ENCODE peak calls at places on chromosomes 7 and 10, in five cellular contexts. M is A549, J is HepG2, Y is K562, W is GM12878. B is an unnamed sample.

GRCh38 chr10:33196377-33196706 is 138.1 kb downstream of the NRP1 start:
- DNase-seq in M (no peak), J (no peak), Y (no peak), W (no peak), B (no peak)

GRCh38 chr10:128102480-128103228 is 23.6 kb downstream of the MKI67 start:
- DNase-seq in M (no peak), J (no peak), Y (no peak), W (no peak), B (no peak)

GRCh38 chr10:111018021-111018420 is 58.8 kb upstream of the ADRA2A start:
- DNase-seq in M (no peak), J (no peak), Y (no peak), W (no peak), B (no peak)

GRCh38 chr10:58299580-58299979 is 30.6 kb downstream of the CISD1 start:
- DNase-seq in M (peak), J (peak), Y (peak), W (no peak), B (peak)

GRCh38 chr7:14177876-14178275 is 188.4 kb upstream of the ETV1 start:
- DNase-seq in M (no peak), J (no peak), Y (no peak), W (no peak), B (no peak)

GRCh38 chr10:101893510-101894120 is 50.0 kb upstream of the KCNIP2 start:
- DNase-seq in M (no peak), J (no peak), Y (no peak), W (no peak), B (no peak)

GRCh38 chr10:1205450-1206030 is 149.4 kb downstream of the WDR37 start:
- DNase-seq in M (no peak), J (no peak), Y (no peak), W (no peak), B (no peak)

GRCh38 chr10:18738835-18739234 is 79.6 kb downstream of the ARL5B start:
- DNase-seq in M (no peak), J (no peak), Y (no peak), W (no peak), B (no peak)

GRCh38 chr7:50450691-50451051 is 521 bp upstream of the FIGNL1 start:
- DNase-seq in M (peak), J (no peak), Y (no peak), W (no peak), B (peak)

GRCh38 chr7:30975257-30975899 is 11.6 kb downstream of the GHRHR start:
- DNase-seq in M (no peak), J (no peak), Y (no peak), W (no peak), B (no peak)
- TF ChIP-seq JUNB in M (no peak), J (no peak), Y (no peak), W (no peak), B (no peak)

GRCh38 chr10:126060232-126060935 is 164.0 kb downstream of the FANK1 start:
- DNase-seq in M (peak), J (no peak), Y (no peak), W (no peak), B (no peak)

GRCh38 chr10:126059101-126059826 is 162.9 kb downstream of the FANK1 start:
- DNase-seq in M (peak), J (no peak), Y (no peak), W (no peak), B (no peak)

GRCh38 chr10:126057494-126057893 is 161.1 kb downstream of the FANK1 start:
- DNase-seq in M (no peak), J (no peak), Y (no peak), W (no peak), B (no peak)

GRCh38 chr10:126058104-126058503 is 161.7 kb downstream of the FANK1 start:
- DNase-seq in M (no peak), J (no peak), Y (no peak), W (no peak), B (no peak)

GRCh38 chr10:126058507-126058906 is 162.1 kb downstream of the FANK1 start:
- DNase-seq in M (no peak), J (no peak), Y (no peak), W (no peak), B (peak)
- TF ChIP-seq JUNB in M (no peak), J (no peak), Y (no peak), W (no peak), B (no peak)

GRCh38 chr7:44086627-44087026 is 4.3 kb upstream of the POLM start:
- DNase-seq in M (no peak), J (no peak), Y (no peak), W (no peak), B (no peak)

GRCh38 chr7:44085549-44085948 is 3.2 kb upstream of the POLM start:
- DNase-seq in M (no peak), J (no peak), Y (no peak), W (no peak), B (peak)

GRCh38 chr7:44083796-44084195 is 1.5 kb upstream of the POLM start:
- DNase-seq in M (no peak), J (no peak), Y (no peak), W (no peak), B (no peak)

GRCh38 chr7:44084695-44085094 is 2.4 kb upstream of the POLM start:
- DNase-seq in M (no peak), J (no peak), Y (no peak), W (no peak), B (no peak)

DNA sequence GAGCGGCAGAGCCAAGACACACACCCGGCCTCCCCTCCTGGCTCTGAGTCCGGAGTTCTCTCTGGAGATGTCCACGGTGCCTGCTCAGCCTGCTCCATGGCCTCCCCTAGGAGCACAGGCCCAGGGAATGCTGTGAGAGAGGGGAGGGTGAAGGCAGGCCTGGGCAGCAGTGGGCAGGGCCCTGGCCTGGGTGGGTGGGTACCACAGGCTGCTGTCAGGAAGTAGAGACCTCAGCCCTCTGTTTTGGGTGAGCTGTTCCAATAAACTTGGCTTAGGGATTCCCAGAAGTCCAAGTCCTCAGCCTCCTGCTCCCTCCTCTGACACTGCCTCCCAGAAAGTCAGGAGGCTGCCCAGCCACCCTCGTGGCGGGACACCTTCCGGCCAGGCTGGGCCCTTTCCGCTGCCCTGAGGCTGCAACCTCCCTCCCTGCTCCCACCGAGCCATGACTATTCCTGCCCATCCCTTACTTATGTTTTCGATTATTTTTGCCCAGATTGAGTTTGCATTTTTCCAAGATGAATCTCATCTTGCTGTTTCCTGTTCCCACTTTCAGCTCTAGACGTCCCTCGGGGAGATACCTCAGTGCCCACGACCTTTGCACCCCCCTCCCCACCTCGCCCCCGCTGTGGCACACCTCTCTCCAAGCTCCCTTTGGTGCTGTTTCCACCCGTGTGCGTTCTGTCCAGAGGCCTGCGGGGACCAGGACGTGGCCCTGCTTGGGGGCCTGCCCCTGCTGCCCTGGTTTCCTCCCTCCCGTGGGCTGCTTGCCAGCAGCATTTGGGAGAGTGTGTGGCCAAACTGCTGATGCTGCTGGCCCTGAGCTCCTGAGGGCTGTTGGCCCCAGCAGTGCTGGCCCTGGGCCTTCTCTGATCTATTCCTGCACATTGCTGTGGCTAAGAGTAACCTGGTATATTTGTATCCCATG is 5.8 kb upstream of the POLM start:
- DNase-seq in M (no peak), J (no peak), Y (no peak), W (no peak), B (no peak)
- TF ChIP-seq JUNB in M (no peak), J (no peak), Y (no peak), W (no peak), B (no peak)

GRCh38 chr7:116806046-116806944 is 56.1 kb upstream of the CAPZA2 start:
- DNase-seq in M (no peak), J (peak), Y (no peak), W (no peak), B (no peak)
- TF ChIP-seq JUNB in M (no peak), J (no peak), Y (no peak), W (no peak), B (no peak)

DNA sequence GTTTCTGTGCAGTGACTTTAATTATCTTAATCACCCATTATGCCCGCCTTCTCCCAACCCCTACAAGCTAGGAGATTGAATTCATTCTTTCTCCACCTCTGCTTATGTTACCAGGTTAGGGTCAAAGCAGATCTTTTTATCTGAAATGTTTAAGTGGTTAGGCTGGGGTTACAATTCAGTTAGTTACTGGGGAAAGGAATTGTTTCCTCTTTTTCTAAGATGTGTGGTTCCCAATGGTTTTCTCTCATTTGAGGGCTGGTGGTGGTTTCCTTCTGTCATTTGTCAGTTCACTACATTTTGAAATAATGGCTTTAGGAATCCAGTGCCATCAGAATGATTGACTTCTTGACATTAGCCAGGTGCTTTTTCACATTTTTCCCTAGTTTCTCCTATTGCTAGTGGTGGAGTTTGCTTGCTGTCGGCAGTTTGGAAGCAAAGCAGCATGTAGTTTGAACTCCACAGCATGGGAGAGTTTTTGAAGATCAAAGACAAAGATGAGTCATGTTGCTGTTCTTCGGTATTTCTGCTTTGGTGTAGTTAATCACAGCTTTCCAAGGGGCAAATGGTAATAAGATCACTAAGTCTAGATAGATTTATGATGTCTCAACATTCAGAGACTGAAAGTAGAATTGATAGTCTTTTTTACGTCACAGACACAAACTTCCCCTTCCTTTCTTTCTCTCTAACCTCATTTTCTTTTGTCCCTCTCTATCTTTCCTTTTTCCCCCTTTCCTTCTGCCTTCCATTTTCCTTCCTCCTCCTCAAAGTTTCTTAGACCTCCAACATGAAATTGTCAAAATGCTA is 168.2 kb downstream of the SND1 start:
- DNase-seq in M (no peak), J (peak), Y (peak), W (peak), B (peak)
- TF ChIP-seq JUNB in M (no peak), J (peak), Y (no peak), W (peak), B (no peak)

GRCh38 chr10:36630267-36630666 is 495.1 kb upstream of the ANKRD30A start:
- DNase-seq in M (no peak), J (no peak), Y (no peak), W (no peak), B (no peak)

GRCh38 chr10:36634916-36635315 is 490.5 kb upstream of the ANKRD30A start:
- DNase-seq in M (no peak), J (no peak), Y (no peak), W (no peak), B (no peak)

GRCh38 chr10:36624551-36625100 is 500.8 kb upstream of the ANKRD30A start:
- DNase-seq in M (no peak), J (no peak), Y (no peak), W (no peak), B (no peak)

DNA sequence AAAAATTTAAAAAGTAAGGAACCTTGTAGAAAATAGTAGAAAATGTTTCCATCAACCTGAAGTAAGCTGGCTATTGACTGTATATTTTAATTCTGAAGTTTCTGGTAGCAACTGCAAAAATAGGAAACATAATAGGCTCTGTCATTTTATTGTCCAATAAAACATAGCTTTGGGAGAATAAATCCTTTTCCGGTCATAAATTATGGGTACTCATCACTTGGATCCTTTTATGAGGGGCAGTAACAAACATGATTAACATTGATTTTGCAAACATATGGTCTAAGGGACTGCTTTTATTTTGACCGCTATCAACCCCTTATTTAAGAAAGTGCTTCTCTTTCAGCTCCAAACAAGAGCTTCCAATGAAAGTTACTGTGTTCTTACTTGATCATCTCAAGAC is 495.9 kb upstream of the ANKRD30A start:
- DNase-seq in M (no peak), J (no peak), Y (no peak), W (no peak), B (no peak)
- TF ChIP-seq JUNB in M (no peak), J (no peak), Y (no peak), W (no peak), B (no peak)

GRCh38 chr7:29332875-29333482 is 138.4 kb downstream of the CHN2 start:
- DNase-seq in M (no peak), J (no peak), Y (no peak), W (no peak), B (no peak)
- TF ChIP-seq JUNB in M (no peak), J (no peak), Y (no peak), W (no peak), B (no peak)

GRCh38 chr7:47432988-47433895 is 148.7 kb downstream of the TNS3 start:
- DNase-seq in M (no peak), J (no peak), Y (no peak), W (no peak), B (no peak)
- TF ChIP-seq JUNB in M (no peak), J (no peak), Y (no peak), W (no peak), B (no peak)

GRCh38 chr10:86392723-86393094 is 26.1 kb upstream of the GRID1 start:
- DNase-seq in M (no peak), J (no peak), Y (no peak), W (peak), B (no peak)

GRCh38 chr10:86393401-86393800 is 26.8 kb upstream of the GRID1 start:
- DNase-seq in M (no peak), J (no peak), Y (no peak), W (no peak), B (no peak)

GRCh38 chr10:86391986-86392722 is 25.6 kb upstream of the GRID1 start:
- DNase-seq in M (no peak), J (no peak), Y (no peak), W (no peak), B (no peak)

GRCh38 chr10:86391236-86391840 is 24.7 kb upstream of the GRID1 start:
- DNase-seq in M (no peak), J (no peak), Y (no peak), W (no peak), B (no peak)

DNA sequence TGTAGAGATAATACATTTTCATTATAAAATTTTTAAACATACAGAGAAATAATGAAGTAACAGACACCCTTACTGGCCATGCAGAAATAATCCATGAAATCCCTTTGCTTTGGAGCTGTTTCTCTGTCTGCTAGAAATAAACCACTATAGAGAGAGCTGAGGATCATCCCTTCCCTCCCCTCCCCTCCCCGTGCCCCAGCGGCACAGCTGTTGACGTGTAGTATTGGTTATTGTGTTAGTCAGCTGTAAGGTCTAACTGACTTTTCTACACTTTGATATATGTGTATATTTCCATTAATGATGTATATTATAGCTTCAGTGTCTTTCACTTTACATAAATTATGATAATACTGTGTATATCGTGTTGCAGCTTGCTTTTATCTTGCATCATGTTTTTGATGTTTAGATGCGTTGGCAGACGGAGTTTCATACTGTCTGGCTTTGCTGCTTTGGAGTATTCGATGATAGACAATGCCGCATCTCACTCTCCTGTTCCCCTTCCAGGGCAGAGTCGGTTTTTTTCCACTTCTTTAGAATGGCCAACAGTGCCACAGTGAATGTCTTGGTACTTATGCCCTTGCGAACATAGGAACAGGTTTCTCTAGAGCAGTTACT is 27.4 kb upstream of the GRID1 start:
- DNase-seq in M (no peak), J (no peak), Y (no peak), W (no peak), B (no peak)
- TF ChIP-seq JUNB in M (no peak), J (no peak), Y (no peak), W (no peak), B (no peak)

GRCh38 chr10:7626283-7626682 is 40.5 kb downstream of the ITIH5 start:
- DNase-seq in M (no peak), J (no peak), Y (no peak), W (no peak), B (no peak)

GRCh38 chr10:7622969-7623368 is 43.8 kb downstream of the ITIH5 start:
- DNase-seq in M (no peak), J (no peak), Y (no peak), W (no peak), B (peak)

GRCh38 chr10:7625009-7625408 is 41.8 kb downstream of the ITIH5 start:
- DNase-seq in M (no peak), J (no peak), Y (no peak), W (no peak), B (no peak)

DNA sequence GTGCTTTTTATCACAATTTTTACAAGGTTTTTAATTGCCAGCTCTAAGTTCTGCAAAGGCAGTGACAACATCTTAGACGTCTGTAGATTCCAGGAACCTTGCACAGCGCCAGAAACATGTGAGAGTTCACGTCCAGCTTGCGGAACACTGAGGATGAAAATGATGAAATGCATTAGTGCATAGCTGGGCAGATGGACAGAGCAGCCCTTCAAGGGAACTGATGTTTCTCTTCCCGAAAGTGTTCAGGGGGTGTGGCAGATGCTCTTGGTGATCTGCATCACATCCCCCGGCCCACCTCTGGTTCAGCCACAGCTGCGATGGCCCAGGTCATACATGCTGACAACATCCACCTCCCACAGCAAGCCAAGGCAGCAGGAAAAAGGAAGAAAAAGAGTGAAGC is 40.9 kb downstream of the ITIH5 start:
- DNase-seq in M (no peak), J (no peak), Y (no peak), W (no peak), B (no peak)
- TF ChIP-seq JUNB in M (no peak), J (no peak), Y (no peak), W (no peak), B (no peak)

B was measured in GM23338.